ENCODE peak calls at places on chromosomes 6 and 20, in ten cellular contexts. One of them, this sample, is unnamed.

GRCh38 chr20:56924976-56925695 is 296.0 kb downstream of the TFAP2C start:
- DNase-seq in upper lobe of right lung: no peak
- DNase-seq in uterus: no peak
- DNase-seq in small intestine: no peak
- DNase-seq in neural progenitor cell: peak; percentile 99
- DNase-seq in RWPE2: no peak
- DNase-seq in ovary: no peak
- DNase-seq in mesendoderm: peak; percentile 93
- DNase-seq in cardiac muscle cell: peak; percentile 45
- DNase-seq in breast epithelium: no peak
- DNase-seq in this sample: no peak

GRCh38 chr6:43972915-43973304 is 154.3 kb downstream of the MRPL14 start:
- DNase-seq in upper lobe of right lung: peak; percentile 85
- DNase-seq in uterus: peak; percentile 79
- DNase-seq in small intestine: peak; percentile 47
- DNase-seq in neural progenitor cell: no peak
- DNase-seq in RWPE2: peak; percentile 67
- DNase-seq in ovary: peak; percentile 87
- DNase-seq in mesendoderm: no peak
- DNase-seq in cardiac muscle cell: no peak
- DNase-seq in breast epithelium: peak; percentile 78
- DNase-seq in this sample: peak; percentile 94

GRCh38 chr20:32661820-32662528 is 11.8 kb downstream of the C20orf203 start:
- DNase-seq in upper lobe of right lung: no peak
- DNase-seq in uterus: no peak
- DNase-seq in small intestine: no peak
- DNase-seq in neural progenitor cell: no peak
- DNase-seq in RWPE2: no peak
- DNase-seq in ovary: no peak
- DNase-seq in mesendoderm: no peak
- DNase-seq in cardiac muscle cell: no peak
- DNase-seq in breast epithelium: no peak
- DNase-seq in this sample: no peak

GRCh38 chr6:30344191-30344867 is 627 bp upstream of the RPP21 start:
- DNase-seq in upper lobe of right lung: no peak
- DNase-seq in uterus: no peak
- DNase-seq in small intestine: no peak
- DNase-seq in neural progenitor cell: no peak
- DNase-seq in RWPE2: no peak
- DNase-seq in ovary: no peak
- DNase-seq in mesendoderm: no peak
- DNase-seq in cardiac muscle cell: no peak
- DNase-seq in breast epithelium: no peak
- DNase-seq in this sample: no peak

GRCh38 chr6:78577585-78577984 is 289.8 kb upstream of the IRAK1BP1 start:
- DNase-seq in upper lobe of right lung: no peak
- DNase-seq in uterus: no peak
- DNase-seq in small intestine: no peak
- DNase-seq in neural progenitor cell: no peak
- DNase-seq in RWPE2: no peak
- DNase-seq in ovary: no peak
- DNase-seq in mesendoderm: no peak
- DNase-seq in cardiac muscle cell: no peak
- DNase-seq in breast epithelium: no peak
- DNase-seq in this sample: no peak

GRCh38 chr6:6918216-6918983 is 189.4 kb upstream of the RREB1 start:
- DNase-seq in upper lobe of right lung: no peak
- DNase-seq in uterus: no peak
- DNase-seq in small intestine: no peak
- DNase-seq in neural progenitor cell: no peak
- DNase-seq in RWPE2: no peak
- DNase-seq in ovary: no peak
- DNase-seq in mesendoderm: no peak
- DNase-seq in cardiac muscle cell: no peak
- DNase-seq in breast epithelium: no peak
- DNase-seq in this sample: no peak

GRCh38 chr6:161444464-161444863 is 170.6 kb upstream of the AGPAT4 start:
- DNase-seq in upper lobe of right lung: no peak
- DNase-seq in uterus: no peak
- DNase-seq in small intestine: no peak
- DNase-seq in neural progenitor cell: peak; percentile 55
- DNase-seq in RWPE2: no peak
- DNase-seq in ovary: peak; percentile 50
- DNase-seq in mesendoderm: peak; percentile 50
- DNase-seq in cardiac muscle cell: no peak
- DNase-seq in breast epithelium: no peak
- DNase-seq in this sample: peak; percentile 61

GRCh38 chr6:161694995-161695394 is 421.1 kb upstream of the AGPAT4 start:
- DNase-seq in upper lobe of right lung: no peak
- DNase-seq in uterus: no peak
- DNase-seq in small intestine: peak; percentile 14
- DNase-seq in neural progenitor cell: peak; percentile 21
- DNase-seq in RWPE2: no peak
- DNase-seq in ovary: no peak
- DNase-seq in mesendoderm: peak; percentile 69
- DNase-seq in cardiac muscle cell: peak; percentile 15
- DNase-seq in breast epithelium: no peak
- DNase-seq in this sample: no peak

GRCh38 chr6:100463685-100464161 is 998 bp downstream of the SIM1 start:
- DNase-seq in upper lobe of right lung: no peak
- DNase-seq in uterus: no peak
- DNase-seq in small intestine: no peak
- DNase-seq in neural progenitor cell: peak; percentile 55
- DNase-seq in RWPE2: no peak
- DNase-seq in ovary: no peak
- DNase-seq in mesendoderm: no peak
- DNase-seq in cardiac muscle cell: no peak
- DNase-seq in breast epithelium: no peak
- DNase-seq in this sample: no peak

DNA sequence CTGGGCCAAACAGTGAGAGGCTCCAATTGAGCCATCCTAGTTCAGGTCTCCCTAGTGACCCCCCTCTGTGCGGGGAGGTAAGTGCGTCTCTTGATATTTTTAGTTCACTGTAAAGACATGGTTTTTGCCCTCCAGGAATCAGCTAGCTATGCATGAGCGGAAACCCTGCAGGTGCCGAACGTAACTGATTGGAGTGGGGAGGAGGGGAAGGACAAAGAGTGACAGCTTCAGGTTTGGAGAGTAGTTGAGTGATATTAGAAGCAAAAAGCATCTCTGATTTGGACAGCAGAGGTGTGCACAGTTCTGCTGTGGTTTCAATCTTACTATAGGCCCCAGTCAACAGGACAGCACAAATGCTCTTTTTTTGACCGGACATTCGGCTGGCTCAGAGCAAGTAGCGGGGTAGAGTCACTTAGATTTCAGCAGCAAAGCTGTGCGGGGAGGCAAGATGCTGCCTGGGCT is 31.8 kb downstream of the TBC1D7 start:
- DNase-seq in upper lobe of right lung: no peak
- DNase-seq in uterus: no peak
- DNase-seq in small intestine: no peak
- DNase-seq in neural progenitor cell: peak; percentile 13
- DNase-seq in RWPE2: no peak
- DNase-seq in ovary: no peak
- DNase-seq in mesendoderm: no peak
- DNase-seq in cardiac muscle cell: peak; percentile 62
- DNase-seq in breast epithelium: no peak
- DNase-seq in this sample: no peak
- H3K36me3 ChIP-seq in upper lobe of right lung: peaks cover 51% of the 10 kb centered on the region
- H3K36me3 ChIP-seq in uterus: no peaks in the 10 kb centered on the region
- H3K36me3 ChIP-seq in small intestine: peaks cover 7% of the 10 kb centered on the region
- H3K36me3 ChIP-seq in neural progenitor cell: no peaks in the 10 kb centered on the region
- H3K36me3 ChIP-seq in RWPE2: peaks cover 29% of the 10 kb centered on the region
- H3K36me3 ChIP-seq in ovary: no peaks in the 10 kb centered on the region
- H3K36me3 ChIP-seq in mesendoderm: peaks cover 18% of the 10 kb centered on the region
- H3K36me3 ChIP-seq in cardiac muscle cell: peaks cover 22% of the 10 kb centered on the region
- H3K36me3 ChIP-seq in breast epithelium: no peaks in the 10 kb centered on the region
- H3K36me3 ChIP-seq in this sample: no peaks in the 10 kb centered on the region

GRCh38 chr6:166554316-166554715 is 32.2 kb downstream of the RAMACL start:
- DNase-seq in upper lobe of right lung: no peak
- DNase-seq in uterus: no peak
- DNase-seq in small intestine: no peak
- DNase-seq in neural progenitor cell: peak; percentile 10
- DNase-seq in RWPE2: no peak
- DNase-seq in ovary: no peak
- DNase-seq in mesendoderm: no peak
- DNase-seq in cardiac muscle cell: no peak
- DNase-seq in breast epithelium: no peak
- DNase-seq in this sample: peak; percentile 24

GRCh38 chr6:166555066-166555465 is 31.4 kb downstream of the RAMACL start:
- DNase-seq in upper lobe of right lung: no peak
- DNase-seq in uterus: no peak
- DNase-seq in small intestine: no peak
- DNase-seq in neural progenitor cell: no peak
- DNase-seq in RWPE2: no peak
- DNase-seq in ovary: no peak
- DNase-seq in mesendoderm: no peak
- DNase-seq in cardiac muscle cell: no peak
- DNase-seq in breast epithelium: no peak
- DNase-seq in this sample: no peak

GRCh38 chr6:166551797-166552495 is 34.5 kb downstream of the RAMACL start:
- DNase-seq in upper lobe of right lung: no peak
- DNase-seq in uterus: no peak
- DNase-seq in small intestine: no peak
- DNase-seq in neural progenitor cell: peak; percentile 67
- DNase-seq in RWPE2: no peak
- DNase-seq in ovary: no peak
- DNase-seq in mesendoderm: peak; percentile 64
- DNase-seq in cardiac muscle cell: no peak
- DNase-seq in breast epithelium: no peak
- DNase-seq in this sample: peak; percentile 40

GRCh38 chr6:166553563-166554271 is 32.8 kb downstream of the RAMACL start:
- DNase-seq in upper lobe of right lung: no peak
- DNase-seq in uterus: peak; percentile 44
- DNase-seq in small intestine: no peak
- DNase-seq in neural progenitor cell: no peak
- DNase-seq in RWPE2: no peak
- DNase-seq in ovary: no peak
- DNase-seq in mesendoderm: no peak
- DNase-seq in cardiac muscle cell: no peak
- DNase-seq in breast epithelium: no peak
- DNase-seq in this sample: peak; percentile 67

GRCh38 chr6:166552600-166552999 is 33.9 kb downstream of the RAMACL start:
- DNase-seq in upper lobe of right lung: no peak
- DNase-seq in uterus: no peak
- DNase-seq in small intestine: no peak
- DNase-seq in neural progenitor cell: no peak
- DNase-seq in RWPE2: no peak
- DNase-seq in ovary: no peak
- DNase-seq in mesendoderm: no peak
- DNase-seq in cardiac muscle cell: no peak
- DNase-seq in breast epithelium: no peak
- DNase-seq in this sample: no peak
- H3K27ac ChIP-seq in upper lobe of right lung: no peak overlapping the region
- H3K27ac ChIP-seq in uterus: no peak overlapping the region
- H3K27ac ChIP-seq in small intestine: no peak overlapping the region
- H3K27ac ChIP-seq in neural progenitor cell: no peak overlapping the region
- H3K27ac ChIP-seq in RWPE2: peak overlapping the region; percentile 51
- H3K27ac ChIP-seq in ovary: no peak overlapping the region
- H3K27ac ChIP-seq in mesendoderm: no peak overlapping the region
- H3K27ac ChIP-seq in cardiac muscle cell: no peak overlapping the region
- H3K27ac ChIP-seq in breast epithelium: no peak overlapping the region
- H3K27ac ChIP-seq in this sample: no peak overlapping the region

GRCh38 chr20:9177278-9177677 is 108.4 kb downstream of the PLCB4 start:
- DNase-seq in upper lobe of right lung: no peak
- DNase-seq in uterus: no peak
- DNase-seq in small intestine: no peak
- DNase-seq in neural progenitor cell: no peak
- DNase-seq in RWPE2: no peak
- DNase-seq in ovary: no peak
- DNase-seq in mesendoderm: no peak
- DNase-seq in cardiac muscle cell: no peak
- DNase-seq in breast epithelium: no peak
- DNase-seq in this sample: no peak

GRCh38 chr20:9179193-9179802 is 110.4 kb downstream of the PLCB4 start:
- DNase-seq in upper lobe of right lung: no peak
- DNase-seq in uterus: no peak
- DNase-seq in small intestine: no peak
- DNase-seq in neural progenitor cell: no peak
- DNase-seq in RWPE2: no peak
- DNase-seq in ovary: no peak
- DNase-seq in mesendoderm: peak; percentile 36
- DNase-seq in cardiac muscle cell: no peak
- DNase-seq in breast epithelium: no peak
- DNase-seq in this sample: no peak

GRCh38 chr20:9185511-9185910 is 116.6 kb downstream of the PLCB4 start:
- DNase-seq in upper lobe of right lung: no peak
- DNase-seq in uterus: no peak
- DNase-seq in small intestine: no peak
- DNase-seq in neural progenitor cell: no peak
- DNase-seq in RWPE2: no peak
- DNase-seq in ovary: no peak
- DNase-seq in mesendoderm: peak; percentile 70
- DNase-seq in cardiac muscle cell: no peak
- DNase-seq in breast epithelium: no peak
- DNase-seq in this sample: no peak

GRCh38 chr20:9179867-9180266 is 111.0 kb downstream of the PLCB4 start:
- DNase-seq in upper lobe of right lung: no peak
- DNase-seq in uterus: no peak
- DNase-seq in small intestine: no peak
- DNase-seq in neural progenitor cell: no peak
- DNase-seq in RWPE2: no peak
- DNase-seq in ovary: no peak
- DNase-seq in mesendoderm: no peak
- DNase-seq in cardiac muscle cell: no peak
- DNase-seq in breast epithelium: no peak
- DNase-seq in this sample: no peak

GRCh38 chr20:9180480-9181257 is 111.8 kb downstream of the PLCB4 start:
- DNase-seq in upper lobe of right lung: no peak
- DNase-seq in uterus: no peak
- DNase-seq in small intestine: no peak
- DNase-seq in neural progenitor cell: no peak
- DNase-seq in RWPE2: no peak
- DNase-seq in ovary: no peak
- DNase-seq in mesendoderm: no peak
- DNase-seq in cardiac muscle cell: no peak
- DNase-seq in breast epithelium: no peak
- DNase-seq in this sample: no peak
- H3K4me3 ChIP-seq in upper lobe of right lung: no peak overlapping the region
- H3K4me3 ChIP-seq in uterus: no peak overlapping the region
- H3K4me3 ChIP-seq in small intestine: no peak overlapping the region
- H3K4me3 ChIP-seq in neural progenitor cell: no peak overlapping the region
- H3K4me3 ChIP-seq in RWPE2: no peak overlapping the region
- H3K4me3 ChIP-seq in ovary: no peak overlapping the region
- H3K4me3 ChIP-seq in mesendoderm: no peak overlapping the region
- H3K4me3 ChIP-seq in cardiac muscle cell: no peak overlapping the region
- H3K4me3 ChIP-seq in breast epithelium: no peak overlapping the region
- H3K4me3 ChIP-seq in this sample: no peak overlapping the region

DNA sequence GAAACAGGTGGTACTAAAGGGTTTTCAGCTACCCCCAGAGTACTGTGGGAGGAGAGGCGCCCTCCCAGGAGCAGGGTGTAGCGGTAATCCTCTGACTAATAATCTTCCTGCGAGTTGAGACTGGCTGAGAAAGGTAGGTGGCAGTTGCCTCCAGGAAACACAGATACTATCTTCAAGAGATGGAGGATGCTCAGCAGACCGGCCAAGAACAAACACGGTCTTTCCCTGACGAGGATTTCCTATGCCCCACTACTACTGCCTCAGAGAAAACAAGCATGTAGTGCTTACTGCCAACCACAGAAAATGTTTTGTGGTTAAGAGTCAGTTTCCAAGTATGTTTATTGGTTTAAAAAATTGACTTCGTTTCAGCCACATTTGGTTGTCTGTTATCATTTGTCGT is 26.8 kb downstream of the C6orf89 start:
- DNase-seq in upper lobe of right lung: no peak
- DNase-seq in uterus: no peak
- DNase-seq in small intestine: peak; percentile 32
- DNase-seq in neural progenitor cell: no peak
- DNase-seq in RWPE2: peak; percentile 67
- DNase-seq in ovary: no peak
- DNase-seq in mesendoderm: no peak
- DNase-seq in cardiac muscle cell: no peak
- DNase-seq in breast epithelium: no peak
- DNase-seq in this sample: no peak
- H3K36me3 ChIP-seq in upper lobe of right lung: peaks cover 85% of the 10 kb centered on the region
- H3K36me3 ChIP-seq in uterus: no peaks in the 10 kb centered on the region
- H3K36me3 ChIP-seq in small intestine: peaks cover 5% of the 10 kb centered on the region
- H3K36me3 ChIP-seq in neural progenitor cell: no peaks in the 10 kb centered on the region
- H3K36me3 ChIP-seq in RWPE2: peaks cover 34% of the 10 kb centered on the region
- H3K36me3 ChIP-seq in ovary: no peaks in the 10 kb centered on the region
- H3K36me3 ChIP-seq in mesendoderm: no peaks in the 10 kb centered on the region
- H3K36me3 ChIP-seq in cardiac muscle cell: peaks cover 7% of the 10 kb centered on the region
- H3K36me3 ChIP-seq in breast epithelium: no peaks in the 10 kb centered on the region
- H3K36me3 ChIP-seq in this sample: peaks cover 6% of the 10 kb centered on the region